ENCODE peak calls at places on chromosome 15, in eight cellular contexts. A, V, O, H, C, D, F and X are unnamed samples.

GRCh38 chr15:60941448-60941847 is 287.7 kb downstream of the RORA start:
- DNase-seq in C (no peak), V (peak; percentile 11), F (no peak), O (no peak), D (peak; percentile 67), A (no peak), H (peak; percentile 55), X (peak; percentile 95)

GRCh38 chr15:90915216-90915807 is 12.2 kb downstream of the MAN2A2 start:
- DNase-seq in F (no peak), H (no peak), D (no peak), C (no peak), V (no peak), O (no peak), A (no peak), X (no peak)

GRCh38 chr15:101107101-101107500 is 144.7 kb downstream of the CHSY1 start:
- DNase-seq in V (no peak), H (no peak), A (no peak), D (no peak), C (no peak), O (no peak), F (no peak), X (no peak)

GRCh38 chr15:63446260-63446659 is 58.1 kb upstream of the USP3 start:
- DNase-seq in C (no peak), F (no peak), A (no peak), H (no peak), V (no peak), D (no peak), O (no peak), X (no peak)

GRCh38 chr15:57056357-57056756 is 137.9 kb downstream of the TCF12 start:
- DNase-seq in F (no peak), H (no peak), O (no peak), A (no peak), V (no peak), D (no peak), C (no peak), X (no peak)

GRCh38 chr15:64232400-64232799 is 69.6 kb upstream of the PPIB start:
- DNase-seq in D (no peak), A (no peak), H (peak; percentile 55), C (no peak), O (no peak), F (no peak), V (peak; percentile 56), X (peak; percentile 75)

GRCh38 chr15:76904461-76905012 is 603 bp downstream of the SCAPER start:
- DNase-seq in C (peak; percentile 86), V (no peak), A (no peak), H (no peak), O (peak; percentile 53), D (peak; percentile 16), F (no peak), X (no peak)

GRCh38 chr15:77419050-77419835 is 661 bp downstream of the PEAK1 start:
- DNase-seq in H (peak; percentile 28), A (no peak), V (peak; percentile 18), F (no peak), C (peak; percentile 89), D (no peak), O (peak; percentile 80), X (peak; percentile 11)

GRCh38 chr15:99928429-99928981 is 195.3 kb upstream of the LYSMD4 start:
- DNase-seq in F (peak; percentile 42), V (peak; percentile 51), O (peak; percentile 82), H (peak; percentile 78), A (no peak), D (peak; percentile 26), C (peak; percentile 97), X (peak; percentile 63)

GRCh38 chr15:39509941-39510845 is 70.7 kb upstream of the THBS1 start:
- DNase-seq in D (no peak), A (no peak), V (no peak), H (no peak), F (no peak), O (no peak), C (no peak), X (no peak)

GRCh38 chr15:26868029-26868685 is 1.3 kb downstream of the GABRA5 start:
- DNase-seq in C (peak; percentile 64), V (no peak), F (no peak), O (no peak), D (no peak), A (no peak), H (no peak), X (no peak)

GRCh38 chr15:92719024-92719423 is 63.4 kb upstream of the FAM174B start:
- DNase-seq in V (no peak), D (no peak), O (no peak), F (no peak), C (no peak), H (no peak), A (no peak), X (no peak)

GRCh38 chr15:69712999-69713398 is 260.4 kb downstream of the RPLP1 start:
- DNase-seq in H (no peak), V (no peak), D (no peak), A (no peak), F (no peak), O (no peak), C (no peak), X (no peak)

GRCh38 chr15:77226652-77227051 is 155.7 kb upstream of the TSPAN3 start:
- DNase-seq in V (no peak), D (no peak), C (no peak), F (no peak), O (no peak), A (no peak), H (no peak), X (no peak)

GRCh38 chr15:68595260-68595564 is 16.4 kb downstream of the CORO2B start:
- DNase-seq in C (no peak), O (no peak), F (no peak), H (no peak), A (no peak), V (no peak), D (no peak), X (no peak)

DNA sequence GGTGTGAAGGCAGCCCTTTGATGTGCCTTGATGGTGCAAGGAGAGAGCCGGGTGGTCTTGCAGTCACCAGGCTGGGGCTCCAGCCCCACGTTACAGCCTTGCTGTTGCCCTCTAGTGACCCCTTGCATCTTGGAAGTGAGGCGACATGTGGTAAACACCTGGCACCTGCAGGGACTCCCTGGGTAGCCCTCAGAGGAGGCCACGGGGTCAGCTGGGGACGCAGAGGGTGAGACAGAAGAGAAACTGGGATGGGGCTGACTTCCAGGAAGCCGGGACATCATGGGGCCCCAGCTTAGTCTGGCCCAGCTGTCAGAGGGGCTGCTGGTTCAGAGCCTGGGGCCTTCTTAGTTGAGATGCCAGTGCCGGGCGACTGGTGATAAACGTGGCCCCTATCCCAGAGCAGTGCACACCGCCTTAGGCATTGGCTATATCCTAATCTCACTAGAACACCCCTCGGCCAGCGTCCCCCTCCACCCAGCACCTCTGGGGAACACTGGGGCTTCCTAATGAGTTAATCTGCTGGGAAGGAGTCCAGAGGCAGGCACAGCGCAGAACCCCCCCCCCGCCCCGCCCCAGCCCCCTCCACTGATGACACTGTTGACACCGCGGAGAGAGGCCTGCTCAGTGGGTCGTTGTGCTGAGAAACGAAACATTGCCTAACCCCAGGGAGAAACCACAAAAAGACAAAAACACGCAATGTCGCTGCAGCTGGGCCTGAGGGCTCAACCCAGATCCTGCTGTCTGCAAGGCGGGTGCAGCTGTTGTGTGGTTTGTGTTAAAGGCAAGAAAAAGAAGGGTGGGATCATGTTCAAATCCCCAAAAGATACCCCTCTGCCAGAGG is 60.5 kb upstream of the KLF13 start:
- DNase-seq in V (no peak), A (peak; percentile 20), C (peak; percentile 84), H (peak; percentile 26), F (no peak), D (no peak), O (peak; percentile 52), X (peak; percentile 18)
- TF ChIP-seq CTCF in V (no peak), A (no peak), C (no peak), H (no peak), F (no peak), D (no peak), O (no peak), X (no peak)

DNA sequence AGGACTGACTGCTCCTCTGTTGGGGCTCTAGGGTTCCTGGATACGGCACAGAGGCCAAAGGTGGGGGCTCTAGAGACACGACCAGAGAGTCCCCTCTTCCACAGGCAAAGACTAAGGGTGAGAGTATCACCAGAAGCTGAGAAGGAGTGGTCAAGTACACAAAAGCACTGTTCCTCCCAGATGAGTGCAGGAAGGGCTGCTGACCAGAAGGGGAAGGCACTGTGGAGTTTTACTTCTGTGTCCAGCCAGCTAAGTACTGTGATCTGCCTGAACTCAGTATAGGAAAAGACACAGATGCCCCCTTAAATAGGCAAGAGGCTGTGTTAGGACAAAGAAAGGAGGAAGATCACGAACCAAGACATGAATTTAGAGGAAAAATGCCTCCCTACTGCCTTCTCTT is 11.7 kb downstream of the MRPS11 start:
- DNase-seq in F (no peak), V (no peak), C (peak; percentile 42), A (no peak), H (no peak), O (no peak), D (no peak), X (no peak)
- TF ChIP-seq CTCF in F (peak; percentile 13), V (peak; percentile 19), C (no peak), A (no peak), H (peak; percentile 3), O (no peak), D (no peak), X (peak; percentile 37)

GRCh38 chr15:74937602-74938371 is at the start of gene COX5A:
- DNase-seq in A (peak; percentile 66), C (peak; percentile 98), H (peak; percentile 97), V (peak; percentile 96), O (peak; percentile 96), F (peak; percentile 91), D (peak; percentile 83), X (peak; percentile 94)
- TF ChIP-seq CTCF in A (no peak), C (no peak), H (no peak), V (no peak), O (no peak), F (no peak), D (no peak), X (no peak)

GRCh38 chr15:33211409-33211808 is 16.9 kb upstream of the FMN1 start:
- DNase-seq in V (no peak), D (no peak), F (no peak), A (no peak), H (peak; percentile 33), C (no peak), O (peak; percentile 62), X (no peak)

GRCh38 chr15:33218071-33218491 is 23.6 kb upstream of the FMN1 start:
- DNase-seq in C (no peak), V (no peak), A (no peak), F (no peak), H (no peak), O (no peak), D (no peak), X (no peak)

GRCh38 chr15:33215941-33216872 is 21.7 kb upstream of the FMN1 start:
- DNase-seq in F (no peak), C (no peak), V (peak; percentile 14), H (peak; percentile 17), D (peak; percentile 24), A (no peak), O (no peak), X (peak; percentile 33)
- TF ChIP-seq CTCF in F (peak; percentile 56), C (no peak), V (peak; percentile 70), H (peak; percentile 62), D (peak; percentile 87), A (no peak), O (peak; percentile 60), X (peak; percentile 79)